ENCODE peak calls at places on chromosomes 13 and 19, in nine cellular contexts. E is M059J; O is NCI-H2081 treated with DMSO at 0.1 percent for 48 hours; J is WTC11; P is activated T-helper 1 cell treated with anti-CD3 and anti-CD28 coated beads, Interleukin-12 subunit alpha, Interleukin-12 subunit beta, Interleukin-2, Interleukin-4 antibody, amounts not matched to agents 30 ng/mL and 10 ng/mL and 1 ng/mL, durations not matched to agents 14 hours and 24 hours and 36 hours; S is fibroblast of lung; V is non-pigmented ciliary epithelial cell; I is SW480; G is astrocyte of the hippocampus. K is an unnamed sample.

GRCh38 chr19:55256562-55257460 is 2.0 kb downstream of the PPP6R1 start:
- DNase-seq in E (no peak), O (no peak), P (peak; percentile 4), I (no peak), S (no peak), G (no peak), J (no peak), V (no peak), K (no peak)

GRCh38 chr13:91482427-91482826 is 84.0 kb downstream of the GPC5 start:
- DNase-seq in I (peak; percentile 4), G (peak; percentile 60), P (no peak), V (peak; percentile 28), O (no peak), E (peak; percentile 51), J (no peak), S (peak; percentile 10), K (no peak)

GRCh38 chr13:28564030-28564429 is 69.1 kb upstream of the FLT1 start:
- DNase-seq in V (no peak), I (no peak), O (no peak), G (no peak), P (no peak), E (no peak), J (no peak), S (no peak), K (no peak)

GRCh38 chr13:24984134-24984533 is 111.8 kb upstream of the PABPC3 start:
- DNase-seq in E (no peak), S (no peak), P (no peak), G (no peak), O (no peak), I (no peak), J (no peak), V (no peak), K (no peak)

GRCh38 chr13:106361621-106362020 is 173.8 kb downstream of the EFNB2 start:
- DNase-seq in G (no peak), O (no peak), E (no peak), S (no peak), P (no peak), V (no peak), J (no peak), I (no peak), K (no peak)

GRCh38 chr13:100089633-100090032 is 740 bp downstream of the PCCA start:
- DNase-seq in G (peak; percentile 39), P (no peak), J (no peak), V (no peak), S (peak; percentile 16), O (no peak), E (peak; percentile 32), I (peak; percentile 44), K (no peak)

GRCh38 chr13:101309014-101309619 is 107.2 kb downstream of the NALCN start:
- DNase-seq in S (peak; percentile 98), V (peak; percentile 80), E (peak; percentile 71), O (no peak), I (no peak), J (no peak), P (no peak), G (peak; percentile 81), K (no peak)

GRCh38 chr19:58563034-58563573 is 4.7 kb upstream of the UBE2M start:
- DNase-seq in J (peak; percentile 30), S (no peak), E (no peak), G (peak; percentile 37), P (no peak), O (no peak), V (no peak), I (no peak), K (no peak)

GRCh38 chr13:112836940-112837339 is 132.1 kb upstream of the MCF2L start:
- DNase-seq in S (no peak), P (no peak), I (no peak), V (no peak), O (no peak), J (no peak), G (no peak), E (no peak), K (no peak)

GRCh38 chr13:113597386-113598080 is 13.0 kb downstream of the TFDP1 start:
- DNase-seq in I (no peak), V (no peak), O (no peak), E (no peak), J (peak; percentile 8), S (no peak), P (no peak), G (no peak), K (no peak)

GRCh38 chr19:3343619-3344502 is 22.5 kb upstream of the NFIC start:
- DNase-seq in O (no peak), E (peak; percentile 87), J (peak; percentile 55), S (peak; percentile 82), I (peak; percentile 80), P (no peak), V (no peak), G (peak; percentile 67), K (no peak)

GRCh38 chr19:48741222-48741999 is 1.0 kb upstream of the RASIP1 start:
- DNase-seq in I (peak; percentile 64), E (no peak), G (no peak), J (peak; percentile 85), P (no peak), O (no peak), S (no peak), V (no peak), K (no peak)